ENCODE peak calls at places on chromosomes 1 and 21, in seven cellular contexts. X is uterus, Q is HepG2, G is ovary, H is heart left ventricle, I is K562, V is spleen. N is an unnamed sample.

GRCh38 chr21:39377444-39378050 is 28.7 kb upstream of the HMGN1 start:
- DNase-seq in Q (peak; percentile 20), V (no peak), X (no peak), G (no peak), H (no peak), I (peak; percentile 56), N (no peak)

GRCh38 chr1:63367218-63368103 is at the start of gene ALG6:
- DNase-seq in V (peak; percentile 99), I (peak; percentile 99), Q (peak; percentile 86), G (peak; percentile 90), X (peak; percentile 86), H (peak; percentile 97), N (peak; percentile 95)

GRCh38 chr1:119582801-119583200 is 65.3 kb downstream of the ZNF697 start:
- DNase-seq in H (peak; percentile 54), Q (peak; percentile 39), V (no peak), I (peak; percentile 42), G (peak; percentile 24), X (no peak), N (peak; percentile 64)

GRCh38 chr1:234619794-234620247 is 9.8 kb upstream of the IRF2BP2 start:
- DNase-seq in H (no peak), X (no peak), G (no peak), V (no peak), Q (peak; percentile 97), I (no peak), N (no peak)

GRCh38 chr1:235127774-235128452 is 724 bp downstream of the TOMM20 start:
- DNase-seq in Q (no peak), I (no peak), X (no peak), H (no peak), G (no peak), V (no peak), N (no peak)

GRCh38 chr21:17786219-17787181 is 32.7 kb downstream of the C21orf91 start:
- DNase-seq in H (no peak), Q (peak; percentile 73), V (peak; percentile 78), X (no peak), I (no peak), G (no peak), N (no peak)

GRCh38 chr1:240093120-240093961 is 1.7 kb downstream of the FMN2 start:
- DNase-seq in I (no peak), Q (no peak), V (no peak), H (no peak), X (no peak), G (no peak), N (peak; percentile 64)

GRCh38 chr1:210416681-210417080 is 88.0 kb downstream of the HHAT start:
- DNase-seq in Q (no peak), X (no peak), I (no peak), V (no peak), G (no peak), H (no peak), N (no peak)

GRCh38 chr1:151867785-151868403 is 14.4 kb upstream of the THEM5 start:
- DNase-seq in G (no peak), X (no peak), I (no peak), Q (no peak), H (no peak), V (no peak), N (no peak)

GRCh38 chr1:93888900-93889299 is 9.9 kb upstream of the DNTTIP2 start:
- DNase-seq in V (no peak), I (no peak), H (no peak), Q (no peak), X (no peak), G (no peak), N (no peak)

GRCh38 chr1:119046429-119047039 is 58.4 kb upstream of the TBX15 start:
- DNase-seq in V (no peak), G (peak; percentile 37), I (no peak), Q (no peak), X (peak; percentile 23), H (no peak), N (no peak)

GRCh38 chr1:189269011-189269410 is 1208.7 kb downstream of the BRINP3 start:
- DNase-seq in H (no peak), I (no peak), X (no peak), Q (no peak), V (no peak), G (no peak), N (no peak)

GRCh38 chr1:189275786-189276185 is 1201.9 kb downstream of the BRINP3 start:
- DNase-seq in X (no peak), V (no peak), I (no peak), G (no peak), H (no peak), Q (no peak), N (no peak)

GRCh38 chr1:189274267-189274666 is 1203.4 kb downstream of the BRINP3 start:
- DNase-seq in Q (no peak), V (no peak), H (no peak), G (no peak), X (no peak), I (no peak), N (no peak)
- TF ChIP-seq POLR2A in Q (no peak), V (no peak), H (no peak), G (no peak), X (no peak), I (no peak), N (no peak)

DNA sequence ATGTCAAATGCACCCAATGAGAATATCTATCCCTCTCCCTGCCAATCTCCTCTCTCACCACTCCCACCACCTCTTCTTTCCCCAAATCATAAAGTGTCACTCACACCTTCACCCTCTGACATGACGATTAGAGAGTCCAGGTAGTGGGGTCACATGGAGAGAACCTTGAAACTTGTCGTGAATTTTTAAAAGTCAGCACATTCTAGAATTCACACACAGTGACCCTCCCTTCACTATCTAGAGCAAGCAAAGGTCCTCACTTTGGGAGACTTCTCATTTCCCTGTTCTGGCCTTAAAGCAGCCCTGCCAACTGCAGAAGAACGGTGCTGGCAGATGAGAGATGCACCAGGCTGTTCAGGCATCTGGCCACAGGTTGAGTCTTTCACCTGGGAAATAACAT is 61.9 kb downstream of the CD34 start:
- DNase-seq in Q (no peak), X (no peak), V (no peak), G (no peak), H (no peak), I (no peak), N (no peak)
- H3K4me1 ChIP-seq in Q (peaks cover 21% of the 10 kb centered on the region), X (no peaks in the 10 kb centered on the region), V (peaks cover 100% of the 10 kb centered on the region), G (peaks cover 15% of the 10 kb centered on the region), H (peaks cover 88% of the 10 kb centered on the region), I (peaks cover 28% of the 10 kb centered on the region), N (peaks cover 91% of the 10 kb centered on the region)

DNA sequence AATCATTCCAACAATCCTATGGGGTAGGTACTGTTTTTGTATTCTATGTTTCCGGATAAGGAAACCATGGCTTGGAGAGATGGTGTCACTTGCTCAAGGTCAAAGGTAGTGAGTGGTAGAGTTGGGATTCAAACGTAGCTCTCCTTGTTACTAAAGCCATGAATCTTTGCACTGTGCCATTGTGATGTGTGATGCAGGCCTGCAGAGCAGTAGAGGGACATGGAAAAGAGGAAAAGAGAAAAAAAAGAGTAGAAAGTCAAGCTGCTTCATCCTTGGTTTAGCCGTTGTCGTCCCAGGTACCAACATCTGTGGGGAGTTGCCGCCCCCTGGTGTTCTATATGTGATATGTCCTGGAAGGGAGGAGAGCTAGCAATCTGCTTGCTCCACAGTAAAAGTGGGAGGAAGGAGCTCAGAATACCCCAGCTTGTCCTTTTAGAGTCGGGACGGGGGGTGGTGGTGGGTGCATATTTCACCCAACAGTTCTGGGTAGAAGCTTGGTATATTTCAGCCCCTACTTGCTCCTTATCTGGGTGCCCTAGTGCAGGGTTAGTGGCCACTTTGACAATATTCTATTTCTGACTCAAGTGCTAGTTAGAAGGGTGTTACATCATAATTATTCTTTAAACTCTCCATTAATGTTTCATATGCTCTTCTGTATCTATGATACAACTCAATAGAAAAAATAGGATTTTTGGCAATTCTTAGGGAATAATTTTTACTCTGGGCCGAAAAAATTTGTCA is 98.4 kb downstream of the EBNA1BP2 start:
- DNase-seq in I (peak; percentile 84), V (peak; percentile 88), X (peak; percentile 77), G (peak; percentile 80), Q (peak; percentile 72), H (peak; percentile 78), N (peak; percentile 77)
- TF ChIP-seq POLR2A in I (no peak), V (no peak), X (no peak), G (no peak), Q (no peak), H (no peak), N (no peak)

DNA sequence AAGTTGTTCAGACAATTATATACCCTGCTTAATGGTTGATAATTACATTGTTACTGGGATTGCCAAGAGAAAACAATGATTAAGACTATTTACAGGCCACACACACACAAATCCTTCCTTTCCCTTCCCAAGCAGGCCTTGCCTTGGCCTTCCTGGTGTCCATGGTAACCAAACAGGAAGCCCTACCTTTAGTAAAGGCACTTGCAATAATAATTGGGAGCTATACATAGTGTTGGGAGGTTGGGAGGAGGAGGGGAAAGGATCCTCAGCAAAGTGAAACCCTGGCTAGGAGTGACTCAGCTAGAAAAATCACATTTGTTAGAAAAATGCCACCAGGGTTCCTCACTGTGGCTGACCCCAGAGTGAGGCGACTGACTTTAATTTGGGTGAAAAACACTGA is 122.3 kb upstream of the ADAR start:
- DNase-seq in X (no peak), H (no peak), V (no peak), Q (no peak), I (no peak), G (no peak), N (no peak)
- H3K4me1 ChIP-seq in X (peaks cover 45% of the 10 kb centered on the region), H (peaks cover 37% of the 10 kb centered on the region), V (peaks cover 48% of the 10 kb centered on the region), Q (no peaks in the 10 kb centered on the region), I (peaks cover 2% of the 10 kb centered on the region), G (peaks cover 6% of the 10 kb centered on the region), N (peaks cover 28% of the 10 kb centered on the region)

GRCh38 chr1:111619635-111620411 is at the start of gene RAP1A:
- DNase-seq in H (peak; percentile 97), X (peak; percentile 95), G (peak; percentile 95), Q (peak; percentile 77), V (peak; percentile 99), I (peak; percentile 98), N (peak; percentile 94)
- TF ChIP-seq POLR2A in H (peak; percentile 79), X (no peak), G (peak; percentile 56), Q (peak; percentile 63), V (no peak), I (peak; percentile 73), N (peak; percentile 76)

GRCh38 chr1:223711838-223712183 is 528 bp upstream of the CAPN2 start:
- DNase-seq in H (no peak), G (no peak), I (no peak), X (no peak), V (no peak), Q (no peak), N (no peak)
- H3K4me1 ChIP-seq in H (peaks cover 74% of the 10 kb centered on the region), G (peaks cover 22% of the 10 kb centered on the region), I (peaks cover 71% of the 10 kb centered on the region), X (no peaks in the 10 kb centered on the region), V (peaks cover 72% of the 10 kb centered on the region), Q (peaks cover 72% of the 10 kb centered on the region), N (peaks cover 46% of the 10 kb centered on the region)

DNA sequence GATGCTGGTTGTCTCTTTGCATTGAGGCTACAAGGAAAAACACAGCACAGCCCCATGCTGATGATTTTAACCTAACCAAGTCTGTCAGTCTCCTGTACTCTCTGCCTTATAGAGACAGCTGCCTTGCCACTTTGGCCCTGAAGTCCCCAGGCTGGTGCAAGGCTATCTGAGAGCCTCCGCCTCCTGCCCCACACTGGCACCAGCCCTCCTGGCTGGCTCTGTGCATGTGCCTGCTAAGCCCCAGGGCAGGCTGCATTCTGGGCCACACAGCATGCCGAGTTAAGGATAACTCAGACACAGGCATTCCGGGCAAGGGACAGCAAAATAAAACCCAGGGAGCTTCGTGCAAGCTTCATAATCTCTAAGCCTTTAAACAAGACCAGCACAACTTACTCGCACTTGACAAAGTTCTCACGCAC is 910 bp downstream of the RUNX1 start:
- DNase-seq in G (no peak), X (no peak), H (peak; percentile 28), I (no peak), Q (no peak), V (peak; percentile 90), N (no peak)
- TF ChIP-seq POLR2A in G (no peak), X (no peak), H (no peak), I (no peak), Q (no peak), V (no peak), N (no peak)

N was measured in adrenal gland.